ENCODE peak calls at places on chromosomes 12 and 14, in six cellular contexts. D is prostate gland, T is esophagus squamous epithelium, Q is brain microvascular endothelial cell, S is HCT116, J is left ventricle myocardium inferior. A is an unnamed sample.

GRCh38 chr14:99590746-99591555 is 13.1 kb downstream of the CCDC85C start:
- DNase-seq in D (no peak), T (no peak), J (no peak), S (no peak), Q (peak; percentile 29), A (no peak)

GRCh38 chr14:81991998-81992397 is 458.3 kb upstream of the SEL1L start:
- DNase-seq in J (no peak), D (no peak), S (no peak), T (no peak), Q (no peak), A (no peak)

GRCh38 chr12:19155981-19156734 is 26.6 kb downstream of the PLEKHA5 start:
- DNase-seq in T (no peak), D (no peak), J (no peak), S (no peak), Q (no peak), A (no peak)

GRCh38 chr14:68794856-68795601 is 2.2 kb upstream of the ZFP36L1 start:
- DNase-seq in J (no peak), D (peak; percentile 44), S (no peak), Q (peak; percentile 82), T (no peak), A (peak; percentile 87)

GRCh38 chr14:91142214-91142668 is 28.4 kb downstream of the DGLUCY start:
- DNase-seq in T (no peak), Q (no peak), S (no peak), J (no peak), D (no peak), A (no peak)

GRCh38 chr14:78697341-78697740 is 527.2 kb downstream of the NRXN3 start:
- DNase-seq in D (no peak), T (no peak), S (peak; percentile 3), J (no peak), Q (peak; percentile 5), A (no peak)

GRCh38 chr12:56151672-56152131 is 685 bp upstream of the MYL6B start:
- DNase-seq in Q (no peak), J (no peak), S (peak; percentile 44), D (peak; percentile 62), T (no peak), A (no peak)

GRCh38 chr12:12926571-12927071 is 25.3 kb downstream of the GPRC5D start:
- DNase-seq in Q (no peak), D (no peak), S (no peak), T (no peak), J (no peak), A (no peak)

GRCh38 chr12:112537710-112538396 is 119.1 kb downstream of the PTPN11 start:
- DNase-seq in S (peak; percentile 26), T (no peak), J (no peak), Q (peak; percentile 3), D (no peak), A (no peak)

GRCh38 chr14:75301666-75302325 is 23.2 kb downstream of the FOS start:
- DNase-seq in T (no peak), J (peak; percentile 54), D (no peak), Q (peak; percentile 38), S (no peak), A (no peak)

GRCh38 chr12:7869137-7869536 is 3.6 kb downstream of the SLC2A14 start:
- DNase-seq in S (no peak), T (no peak), D (no peak), J (no peak), Q (no peak), A (no peak)

GRCh38 chr14:50061664-50062437 is 54.5 kb downstream of the VCPKMT start:
- DNase-seq in D (no peak), J (no peak), Q (no peak), S (no peak), T (peak; percentile 27), A (no peak)

GRCh38 chr14:93987815-93988476 is 9.2 kb upstream of the CCDC197 start:
- DNase-seq in S (no peak), D (no peak), J (no peak), T (no peak), Q (no peak), A (no peak)

GRCh38 chr12:94145231-94145979 is 3.0 kb upstream of the PLXNC1 start:
- DNase-seq in D (no peak), T (no peak), S (peak; percentile 16), J (no peak), Q (peak; percentile 14), A (no peak)

GRCh38 chr12:38823743-38824142 is 81.6 kb downstream of the CPNE8 start:
- DNase-seq in Q (no peak), T (no peak), J (no peak), S (no peak), D (no peak), A (no peak)

GRCh38 chr12:91574975-91575374 is 392.4 kb upstream of the DCN start:
- DNase-seq in J (no peak), Q (no peak), D (no peak), S (no peak), T (no peak), A (no peak)

GRCh38 chr14:73231874-73232851 is 5.1 kb upstream of the PAPLN start:
- DNase-seq in T (no peak), J (no peak), S (no peak), D (no peak), Q (no peak), A (no peak)

GRCh38 chr12:106681210-106681609 is 93.3 kb upstream of the RIC8B start:
- DNase-seq in S (no peak), J (no peak), D (no peak), Q (no peak), T (no peak), A (no peak)

GRCh38 chr12:106685381-106685780 is 89.1 kb upstream of the RIC8B start:
- DNase-seq in Q (no peak), D (no peak), T (no peak), J (no peak), S (no peak), A (no peak)

GRCh38 chr12:106687652-106688051 is 86.8 kb upstream of the RIC8B start:
- DNase-seq in J (no peak), T (no peak), Q (no peak), S (no peak), D (no peak), A (no peak)

GRCh38 chr12:106682594-106683234 is 91.8 kb upstream of the RIC8B start:
- DNase-seq in S (peak; percentile 16), J (no peak), D (no peak), Q (no peak), T (no peak), A (no peak)

DNA sequence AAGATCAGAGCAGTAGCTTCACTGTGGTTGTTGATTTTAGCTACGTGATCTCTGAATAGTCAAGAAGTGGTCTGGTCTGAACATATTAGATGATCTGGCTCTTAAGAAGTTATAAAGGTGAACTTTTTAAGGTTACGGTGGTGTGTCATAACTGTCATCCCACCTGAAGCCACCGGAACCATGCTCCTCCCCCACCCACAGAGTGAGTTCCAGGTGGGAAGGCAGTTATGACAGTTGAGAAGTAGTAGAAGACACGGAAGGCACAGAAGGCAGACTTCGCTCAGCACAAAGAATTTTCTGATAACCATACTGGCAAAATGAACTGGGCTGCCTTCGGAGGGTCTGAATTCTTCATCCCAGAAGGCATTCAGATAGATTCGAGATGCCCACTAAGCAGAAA is 90.0 kb upstream of the RIC8B start:
- DNase-seq in S (no peak), Q (no peak), D (no peak), J (no peak), T (no peak), A (no peak)
- H3K27ac ChIP-seq in S (no peak overlapping the region), Q (no peak overlapping the region), D (no peak overlapping the region), J (no peak overlapping the region), T (no peak overlapping the region), A (no peak overlapping the region)

DNA sequence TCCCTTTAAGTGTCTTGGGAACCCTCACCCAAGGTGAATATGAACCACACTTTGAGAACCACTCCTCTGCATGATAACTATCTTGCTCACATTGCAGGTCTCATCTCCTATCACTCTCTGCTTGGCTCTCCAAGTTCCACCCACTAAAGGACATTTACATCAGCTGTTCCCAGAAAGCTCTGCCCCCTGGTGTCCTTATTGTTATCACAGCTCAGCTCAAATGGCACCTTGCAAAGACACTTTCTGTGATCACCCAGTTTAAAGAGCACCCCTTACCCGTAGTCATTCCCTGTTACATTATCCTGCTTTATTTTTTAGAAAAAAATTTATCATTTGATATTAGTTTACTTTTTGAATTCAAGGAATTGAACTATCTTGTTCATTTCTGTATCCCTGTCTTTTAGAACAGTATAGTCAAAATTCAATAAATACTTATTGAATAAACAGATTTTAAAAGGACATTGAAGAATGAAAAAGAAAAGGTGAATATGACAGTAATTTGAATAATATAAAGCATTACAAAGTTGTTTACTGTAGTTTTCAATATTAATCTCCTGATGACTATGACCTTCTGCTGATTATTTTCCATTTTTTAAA is 20.5 kb upstream of the GUCY2C start:
- DNase-seq in J (no peak), Q (peak; percentile 47), S (peak; percentile 13), T (no peak), D (peak; percentile 13), A (no peak)
- TF ChIP-seq CTCF in J (peak; percentile 65), Q (peak; percentile 79), S (peak; percentile 24), T (peak; percentile 67), D (no peak), A (peak; percentile 63)

GRCh38 chr12:27971606-27972005 is 927 bp downstream of the PTHLH start:
- DNase-seq in S (no peak), J (no peak), T (no peak), D (no peak), Q (no peak), A (no peak)
- H3K27ac ChIP-seq in S (no peak overlapping the region), J (no peak overlapping the region), T (peak overlapping the region; percentile 61), D (no peak overlapping the region), Q (no peak overlapping the region), A (no peak overlapping the region)

GRCh38 chr12:121438207-121438606 is 38.3 kb downstream of the RNF34 start:
- DNase-seq in S (no peak), Q (no peak), D (no peak), J (no peak), T (no peak), A (no peak)
- TF ChIP-seq CTCF in S (no peak), Q (no peak), D (no peak), J (no peak), T (no peak), A (no peak)

GRCh38 chr14:33930464-33930863 is 20.4 kb downstream of the EGLN3 start:
- DNase-seq in D (no peak), Q (no peak), T (no peak), J (no peak), S (no peak), A (no peak)

GRCh38 chr14:33932033-33932432 is 18.8 kb downstream of the EGLN3 start:
- DNase-seq in T (no peak), D (no peak), Q (no peak), J (no peak), S (no peak), A (no peak)

GRCh38 chr14:33932526-33933292 is 18.2 kb downstream of the EGLN3 start:
- DNase-seq in J (no peak), D (no peak), Q (no peak), S (no peak), T (no peak), A (no peak)

GRCh38 chr14:33933386-33933934 is 17.4 kb downstream of the EGLN3 start:
- DNase-seq in Q (no peak), S (no peak), D (no peak), J (no peak), T (no peak), A (no peak)

GRCh38 chr14:33931439-33931838 is 19.4 kb downstream of the EGLN3 start:
- DNase-seq in T (no peak), D (no peak), Q (no peak), J (no peak), S (no peak), A (no peak)
- H3K27ac ChIP-seq in T (peak overlapping the region; percentile 55), D (no peak overlapping the region), Q (no peak overlapping the region), J (peak overlapping the region; percentile 5), S (no peak overlapping the region), A (no peak overlapping the region)